ENCODE peak calls at places on chromosomes 16 and 17, in four cellular contexts. G is K562, S is GM12878, O is SK-N-SH. Z is an unnamed sample.

GRCh38 chr16:56647641-56648431 is 3.9 kb upstream of the MT1B start:
- DNase-seq in G (peak), S (no peak), O (no peak), Z (no peak)

GRCh38 chr16:86387461-86388440 is 122.6 kb upstream of the FOXF1 start:
- DNase-seq in G (peak), S (no peak), O (no peak), Z (peak)

GRCh38 chr16:52469775-52470174 is 77.2 kb downstream of the TOX3 start:
- DNase-seq in G (no peak), S (no peak), O (no peak), Z (no peak)

GRCh38 chr17:30524847-30525246 is 47.6 kb downstream of the GOSR1 start:
- DNase-seq in G (no peak), S (no peak), O (no peak), Z (peak)

GRCh38 chr16:67024384-67024896 is 4.5 kb upstream of the CBFB start:
- DNase-seq in G (no peak), S (no peak), O (no peak), Z (no peak)

GRCh38 chr17:2563061-2563460 is 30.4 kb upstream of the PAFAH1B1 start:
- DNase-seq in G (no peak), S (no peak), O (no peak), Z (no peak)

GRCh38 chr17:41140360-41141132 is at the start of gene KRTAP4-6:
- DNase-seq in G (no peak), S (no peak), O (no peak), Z (peak)

GRCh38 chr17:21677126-21677910 is 15.0 kb upstream of the KCNJ18 start:
- DNase-seq in G (no peak), S (no peak), O (no peak), Z (no peak)

GRCh38 chr17:46841561-46842379 is 9.6 kb upstream of the WNT9B start:
- DNase-seq in G (peak), S (no peak), O (peak), Z (no peak)

GRCh38 chr17:2853722-2854580 is 57.7 kb downstream of the RAP1GAP2 start:
- DNase-seq in G (peak), S (no peak), O (peak), Z (no peak)

GRCh38 chr16:10255728-10256127 is 73.5 kb upstream of the GRIN2A start:
- DNase-seq in G (no peak), S (no peak), O (no peak), Z (no peak)

GRCh38 chr16:72332926-72333325 is 161.0 kb upstream of the PMFBP1 start:
- DNase-seq in G (no peak), S (no peak), O (no peak), Z (no peak)

GRCh38 chr17:43356999-43357398 is 41.8 kb upstream of the ARL4D start:
- DNase-seq in G (no peak), S (no peak), O (no peak), Z (peak)

GRCh38 chr16:66568355-66568754 is 2.1 kb downstream of the CMTM1 start:
- DNase-seq in G (no peak), S (no peak), O (no peak), Z (peak)

GRCh38 chr17:44749076-44750020 is 9.4 kb upstream of the ADAM11 start:
- DNase-seq in G (no peak), S (no peak), O (no peak), Z (no peak)

GRCh38 chr16:73447850-73448249 is 399.9 kb upstream of the ZFHX3 start:
- DNase-seq in G (no peak), S (no peak), O (no peak), Z (no peak)

GRCh38 chr17:72004011-72004427 is 116.8 kb upstream of the SOX9 start:
- DNase-seq in G (no peak), S (no peak), O (no peak), Z (no peak)

GRCh38 chr17:74478369-74479100 is 12.1 kb downstream of the CD300A start:
- DNase-seq in G (no peak), S (peak), O (peak), Z (no peak)

GRCh38 chr16:2385441-2385840 is 43.8 kb upstream of the CCNF start:
- DNase-seq in G (no peak), S (no peak), O (no peak), Z (peak)

GRCh38 chr16:56221995-56222394 is 30.7 kb downstream of the GNAO1 start:
- DNase-seq in G (no peak), S (no peak), O (peak), Z (no peak)

GRCh38 chr16:88817785-88818609 is 6.3 kb upstream of the APRT start:
- DNase-seq in G (no peak), S (no peak), O (no peak), Z (peak)

GRCh38 chr17:62757518-62757951 is 50.6 kb downstream of the MARCHF10 start:
- DNase-seq in G (no peak), S (no peak), O (peak), Z (peak)

GRCh38 chr16:46920402-46921068 is 36.4 kb downstream of the GPT2 start:
- DNase-seq in G (no peak), S (no peak), O (no peak), Z (no peak)

GRCh38 chr17:63113167-63113566 is 147.1 kb downstream of the TANC2 start:
- DNase-seq in G (peak), S (no peak), O (no peak), Z (no peak)

GRCh38 chr17:13643196-13643595 is 41.5 kb upstream of the HS3ST3A1 start:
- DNase-seq in G (no peak), S (no peak), O (no peak), Z (no peak)

GRCh38 chr17:3683054-3683511 is 12.9 kb downstream of the P2RX5 start:
- DNase-seq in G (peak), S (peak), O (peak), Z (no peak)

GRCh38 chr16:11133344-11133921 is 122.6 kb downstream of the SOCS1 start:
- DNase-seq in G (peak), S (no peak), O (no peak), Z (peak)

GRCh38 chr17:39800540-39800939 is 62.8 kb downstream of the GRB7 start:
- DNase-seq in G (no peak), S (peak), O (no peak), Z (no peak)

GRCh38 chr17:49729074-49729473 is 21.3 kb upstream of the SLC35B1 start:
- DNase-seq in G (no peak), S (no peak), O (no peak), Z (no peak)

GRCh38 chr17:52383493-52384100 is 225.1 kb upstream of the CA10 start:
- DNase-seq in G (peak), S (no peak), O (peak), Z (peak)

GRCh38 chr17:18176152-18176551 is 7.5 kb upstream of the ALKBH5 start:
- DNase-seq in G (no peak), S (no peak), O (no peak), Z (no peak)

GRCh38 chr17:75457047-75457654 is 716 bp downstream of the TMEM94 start:
- DNase-seq in G (peak), S (no peak), O (peak), Z (peak)

GRCh38 chr16:4846503-4846900 is 586 bp downstream of the GLYR1 start:
- DNase-seq in G (no peak), S (no peak), O (peak), Z (peak)

GRCh38 chr16:30033270-30033669 is 2.2 kb upstream of the TLCD3B start:
- DNase-seq in G (peak), S (no peak), O (no peak), Z (no peak)

GRCh38 chr17:47324224-47325020 is 667 bp downstream of the EFCAB13 start:
- DNase-seq in G (no peak), S (peak), O (no peak), Z (peak)

GRCh38 chr16:67814567-67814966 is 7.9 kb downstream of the TSNAXIP1 start:
- DNase-seq in G (no peak), S (no peak), O (no peak), Z (no peak)

DNA sequence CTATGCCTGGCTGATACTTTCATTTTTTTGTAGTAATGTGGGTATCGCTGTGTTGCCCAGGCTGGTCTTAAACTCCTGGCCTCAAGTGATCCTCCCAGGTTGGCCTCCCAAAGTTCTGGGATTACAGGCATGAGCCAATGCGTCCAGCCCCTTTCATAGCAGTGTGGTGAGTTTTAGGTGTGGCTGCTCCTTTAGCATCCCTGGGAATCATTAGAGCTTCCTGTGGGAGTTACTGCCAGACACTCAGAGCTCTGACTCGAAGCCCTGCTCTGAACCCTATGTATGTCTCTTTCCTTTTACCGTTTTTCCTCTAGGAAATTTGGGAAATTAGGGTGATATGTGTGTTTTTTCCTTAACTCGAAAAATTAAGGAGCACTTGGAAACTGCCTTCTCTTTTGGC is 44.5 kb downstream of the NDE1 start:
- DNase-seq in G (no peak), S (no peak), O (no peak), Z (no peak)
- TF ChIP-seq MXI1 in G (no peak), S (no peak), O (no peak), Z (no peak)

GRCh38 chr17:76593338-76593737 is 7.7 kb upstream of the ST6GALNAC2 start:
- DNase-seq in G (no peak), S (no peak), O (no peak), Z (peak)
- TF ChIP-seq RCOR1 in G (no peak), S (no peak), O (no peak), Z (no peak)

GRCh38 chr17:7862692-7863437 is 5.1 kb downstream of the CYB5D1 start:
- DNase-seq in G (peak), S (no peak), O (peak), Z (peak)
- TF ChIP-seq MXI1 in G (no peak), S (no peak), O (peak), Z (no peak)

DNA sequence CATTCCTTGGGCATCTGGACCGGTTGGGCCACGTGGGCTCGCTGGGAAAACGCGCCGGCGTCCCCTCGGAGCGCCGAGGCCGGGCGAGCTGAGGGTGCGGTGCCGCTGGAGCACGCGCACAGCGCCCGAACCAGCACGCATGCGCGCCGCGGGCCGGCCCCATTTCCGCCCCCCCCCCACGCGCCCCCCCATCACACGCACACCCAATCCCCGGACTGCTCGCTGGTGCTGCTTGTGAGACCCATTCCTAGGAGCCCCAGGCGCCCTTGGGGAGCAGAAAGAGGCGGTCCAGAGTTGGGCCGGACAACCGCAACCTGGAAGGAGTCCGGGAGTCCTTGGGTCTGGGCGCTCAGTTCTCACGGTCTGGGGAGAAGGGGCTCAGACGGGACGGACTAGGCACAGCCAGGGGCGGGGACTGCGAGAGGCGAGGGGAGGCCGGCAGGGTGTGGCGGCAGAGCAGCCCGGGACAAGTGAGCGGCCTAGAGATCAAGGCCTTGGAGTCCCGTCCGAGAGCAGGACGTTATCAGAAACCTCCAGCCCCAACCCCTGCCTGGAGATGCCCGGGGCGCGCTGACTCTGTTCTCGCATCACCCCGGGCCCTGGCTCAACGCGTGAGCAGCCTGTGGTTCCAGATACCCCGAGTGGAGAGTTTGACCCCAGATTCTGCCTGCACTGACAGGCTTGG is 6.0 kb upstream of the CBX8 start:
- DNase-seq in G (peak), S (no peak), O (no peak), Z (no peak)
- TF ChIP-seq RCOR1 in G (no peak), S (no peak), O (no peak), Z (no peak)

GRCh38 chr17:19239544-19239943 is 2.4 kb downstream of the EPN2 start:
- DNase-seq in G (no peak), S (no peak), O (no peak), Z (no peak)

GRCh38 chr17:19242323-19242722 is 5.2 kb downstream of the EPN2 start:
- DNase-seq in G (no peak), S (no peak), O (no peak), Z (no peak)

GRCh38 chr17:19238167-19238505 is 970 bp downstream of the EPN2 start:
- DNase-seq in G (no peak), S (no peak), O (peak), Z (no peak)

GRCh38 chr17:19242926-19243325 is 5.8 kb downstream of the EPN2 start:
- DNase-seq in G (no peak), S (no peak), O (no peak), Z (no peak)

DNA sequence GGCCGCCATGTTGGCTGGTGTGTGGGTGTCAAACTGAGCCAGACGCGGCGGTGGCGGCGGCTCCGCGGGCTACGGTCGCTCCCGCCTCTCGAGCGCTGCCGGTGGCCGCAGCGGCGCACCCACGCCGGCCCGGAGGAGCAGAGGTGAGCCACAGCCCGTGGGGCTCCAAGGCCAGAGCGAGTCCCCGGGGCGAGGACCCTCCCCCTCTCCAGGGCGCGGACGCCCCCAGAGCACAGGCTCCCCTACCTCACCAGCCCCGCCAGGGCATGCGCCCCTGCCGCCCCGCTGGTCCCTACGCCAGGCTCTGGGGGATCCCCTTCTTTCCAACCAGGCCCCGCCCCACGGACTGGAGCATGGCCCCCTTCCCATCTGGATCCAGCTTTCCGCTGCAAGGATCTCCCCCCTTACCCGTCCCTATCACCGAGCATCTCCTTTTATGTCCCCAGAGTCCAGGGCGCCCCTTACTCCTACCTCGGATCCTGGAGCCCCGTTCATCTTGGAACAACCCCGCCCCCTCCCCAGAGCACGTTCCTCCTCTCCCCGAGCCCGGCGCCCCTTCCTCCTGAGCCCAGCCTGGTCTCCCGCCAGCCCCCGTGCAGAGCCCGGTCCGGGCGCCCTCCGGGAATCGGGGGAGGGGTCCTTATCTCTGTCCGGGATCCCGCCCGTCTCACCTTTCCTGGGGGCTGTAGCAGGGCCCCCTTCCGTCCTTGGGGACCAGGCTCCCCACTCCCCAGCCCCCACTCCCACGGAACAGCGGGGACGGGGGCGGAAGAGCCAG is 412 bp downstream of the EPN2 start:
- DNase-seq in G (peak), S (no peak), O (peak), Z (no peak)
- TF ChIP-seq MXI1 in G (no peak), S (no peak), O (no peak), Z (no peak)

GRCh38 chr17:34300652-34301390 is 15.3 kb downstream of the CCL11 start:
- DNase-seq in G (no peak), S (no peak), O (no peak), Z (peak)
- TF ChIP-seq RCOR1 in G (no peak), S (no peak), O (no peak), Z (no peak)

DNA sequence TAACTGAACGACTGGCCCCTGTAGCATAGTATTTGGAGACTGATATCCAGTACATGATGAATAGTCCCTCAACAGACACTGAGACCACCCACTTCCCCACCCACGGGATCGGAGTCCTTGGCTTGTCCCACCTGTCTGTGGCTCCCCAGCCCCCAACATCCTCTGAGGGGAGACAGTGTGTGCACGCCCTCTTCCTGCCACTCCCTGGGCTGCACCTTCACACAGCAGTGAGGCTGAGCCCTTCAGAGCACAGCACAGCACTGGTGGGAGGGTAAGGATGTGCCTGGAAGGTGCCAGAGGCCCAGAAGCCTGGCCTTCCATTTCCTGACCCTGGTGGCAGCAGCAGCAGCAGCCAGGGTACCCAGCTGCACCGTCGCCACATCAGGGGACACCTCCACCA is 11.0 kb downstream of the DNASE1 start:
- DNase-seq in G (no peak), S (no peak), O (no peak), Z (no peak)
- TF ChIP-seq MXI1 in G (no peak), S (no peak), O (no peak), Z (no peak)